ENCODE peak calls at places on chromosome 6, in four cellular contexts. F is dorsolateral prefrontal cortex, X is AG04450, J is GM23338. U is an unnamed sample.
A peak's percentile ranks its signal among the peaks of the same experiment; 100 is the strongest.

GRCh38 chr6:119310486-119311036 is 39.0 kb downstream of the MAN1A1 start:
- DNase-seq in F (no peak), X (no peak), J (no peak), U (no peak)

GRCh38 chr6:135094403-135094821 is 39.8 kb upstream of the HBS1L start:
- DNase-seq in F (no peak), X (no peak), J (no peak), U (no peak)

GRCh38 chr6:74638467-74638866 is 567.4 kb downstream of the COL12A1 start:
- DNase-seq in F (no peak), X (no peak), J (no peak), U (no peak)

GRCh38 chr6:23494367-23494766 is 631.6 kb upstream of the NRSN1 start:
- DNase-seq in F (no peak), X (no peak), J (no peak), U (no peak)

GRCh38 chr6:119541132-119541905 is 191.8 kb upstream of the MAN1A1 start:
- DNase-seq in F (no peak), X (peak; percentile 98), J (no peak), U (peak; percentile 88)

GRCh38 chr6:13624871-13625288 is 9.7 kb downstream of the NOL7 start:
- DNase-seq in F (no peak), X (no peak), J (peak; percentile 92), U (peak; percentile 47)

GRCh38 chr6:15322781-15323536 is 77.1 kb downstream of the JARID2 start:
- DNase-seq in F (no peak), X (no peak), J (no peak), U (peak; percentile 16)

GRCh38 chr6:109743739-109744138 is 52.6 kb downstream of the FIG4 start:
- DNase-seq in F (no peak), X (peak; percentile 15), J (no peak), U (no peak)

GRCh38 chr6:107419747-107420146 is 39.6 kb downstream of the PDSS2 start:
- DNase-seq in F (no peak), X (no peak), J (no peak), U (no peak)

GRCh38 chr6:150334790-150335783 is 33.7 kb upstream of the IYD start:
- DNase-seq in F (no peak), X (peak; percentile 62), J (peak; percentile 73), U (peak; percentile 80)

GRCh38 chr6:36911946-36912555 is 26.3 kb downstream of the C6orf89 start:
- DNase-seq in F (no peak), X (no peak), J (no peak), U (no peak)

GRCh38 chr6:11296449-11297375 is 64.2 kb upstream of the NEDD9 start:
- DNase-seq in F (no peak), X (no peak), J (no peak), U (no peak)

DNA sequence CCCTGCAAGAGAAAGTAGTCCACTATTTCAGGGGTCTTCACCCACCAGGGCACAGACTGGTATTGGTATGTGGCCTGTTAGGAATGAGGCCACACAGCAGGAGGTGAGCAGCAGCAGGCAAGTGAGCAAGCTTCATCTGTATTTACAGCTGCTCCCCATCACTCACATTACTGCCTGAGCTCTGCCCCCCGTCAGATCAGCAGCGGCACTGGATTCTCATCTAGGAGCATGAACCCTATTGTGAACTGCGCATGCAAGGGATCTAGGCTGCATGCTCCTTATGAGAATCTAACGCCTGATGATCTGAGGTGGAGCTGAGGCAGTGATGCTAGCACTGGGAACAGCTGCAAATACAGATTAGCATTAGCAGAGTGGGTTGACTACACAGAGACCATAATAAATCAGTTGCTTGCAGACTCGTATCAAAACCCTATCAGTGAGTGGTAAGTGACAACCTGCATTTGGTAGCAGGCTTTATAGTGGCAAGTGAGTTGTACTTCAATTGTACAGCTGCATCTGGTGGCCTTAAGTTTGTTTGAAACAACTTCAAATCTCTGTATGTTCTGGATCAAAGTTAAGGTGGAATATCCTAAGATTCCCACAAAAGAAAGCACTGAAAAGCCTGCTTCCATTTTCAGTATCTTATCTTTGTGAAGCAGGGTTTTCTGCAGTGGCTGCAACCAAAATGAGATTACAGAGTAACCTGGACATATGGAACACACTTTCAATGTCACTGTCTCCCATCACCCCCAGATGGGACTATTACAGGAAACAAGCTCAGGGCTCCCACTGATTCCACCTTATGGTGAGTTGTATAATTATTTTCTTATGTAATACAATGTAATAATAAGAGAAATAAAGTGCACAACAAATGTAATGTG is 12.8 kb downstream of the C6orf141 start:
- DNase-seq in F (no peak), X (no peak), J (peak; percentile 11), U (no peak)
- H3K27me3 ChIP-seq in F (peaks cover 25% of the 10 kb centered on the region), X (no peaks in the 10 kb centered on the region), J (peaks cover 35% of the 10 kb centered on the region), U (no peaks in the 10 kb centered on the region)

DNA sequence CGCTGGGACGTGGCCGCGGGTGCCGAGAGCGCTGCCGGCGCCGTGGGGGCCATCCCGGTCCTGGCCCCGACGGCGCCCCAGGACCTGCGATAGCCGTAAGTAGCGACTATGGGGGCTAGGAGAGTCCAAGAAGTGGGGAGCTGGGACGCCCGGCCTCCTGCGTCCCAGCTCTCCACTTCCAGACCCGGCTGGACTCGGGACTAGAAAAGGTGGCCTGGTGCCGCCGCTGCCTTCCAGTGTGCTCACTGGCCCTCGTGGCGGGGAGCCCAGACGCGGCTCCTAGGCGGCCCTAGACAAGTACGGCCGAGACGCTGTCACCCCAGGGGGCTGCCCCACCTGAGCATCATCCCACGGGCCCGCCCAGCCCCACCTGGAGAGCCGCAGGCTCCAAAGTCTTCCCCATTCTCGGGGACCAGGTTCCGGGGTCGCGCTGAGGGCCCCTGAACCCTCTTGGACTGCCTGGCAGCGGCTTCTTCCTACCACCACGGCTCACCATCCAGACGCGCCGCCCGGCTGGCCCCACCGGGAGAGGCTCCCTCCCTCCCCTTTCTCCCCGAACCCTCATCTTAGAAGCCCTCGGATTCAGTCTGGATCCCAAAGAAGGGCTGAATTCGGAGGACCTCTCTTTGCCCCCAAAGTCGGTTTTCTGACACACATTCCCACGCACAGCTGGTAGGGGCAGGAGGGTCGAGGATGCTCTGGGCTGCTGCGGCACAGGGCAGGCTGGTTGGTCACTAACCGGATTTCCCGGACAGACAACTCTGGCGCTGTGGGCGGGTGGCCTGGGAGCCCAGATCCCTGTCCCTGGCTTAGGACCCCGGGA is 878 bp upstream of the MDFI start:
- DNase-seq in F (no peak), X (no peak), J (peak; percentile 67), U (no peak)
- H3K27me3 ChIP-seq in F (peaks cover 36% of the 10 kb centered on the region), X (peaks cover 80% of the 10 kb centered on the region), J (peaks cover 76% of the 10 kb centered on the region), U (no peaks in the 10 kb centered on the region)

GRCh38 chr6:132445201-132445951 is 44.1 kb upstream of the MOXD1 start:
- DNase-seq in F (no peak), X (peak; percentile 23), J (peak; percentile 26), U (no peak)
- H3K27me3 ChIP-seq in F (no peaks in the 10 kb centered on the region), X (no peaks in the 10 kb centered on the region), J (no peaks in the 10 kb centered on the region), U (no peaks in the 10 kb centered on the region)

DNA sequence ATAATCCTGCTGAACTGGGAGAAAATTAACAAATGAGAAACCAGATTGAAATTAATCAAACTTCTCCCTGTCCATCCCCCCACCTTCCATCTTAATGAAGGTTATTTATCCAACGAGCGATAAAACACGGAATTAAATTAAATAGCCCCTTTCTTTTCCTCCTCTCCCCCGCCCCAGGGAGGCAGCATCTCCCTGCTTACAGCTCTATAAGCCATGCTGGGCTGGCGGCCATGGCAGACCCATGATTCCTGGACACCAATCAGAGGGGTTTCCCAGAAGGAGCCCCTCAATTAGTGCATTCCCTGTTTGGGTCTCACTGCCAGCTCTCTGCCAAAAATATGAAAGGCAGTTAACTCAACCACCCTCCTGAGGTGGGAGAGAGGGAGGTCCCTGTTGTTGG is 33.8 kb downstream of the GRM4 start:
- DNase-seq in F (no peak), X (no peak), J (no peak), U (no peak)
- H3K27me3 ChIP-seq in F (no peaks in the 10 kb centered on the region), X (peaks cover 32% of the 10 kb centered on the region), J (no peaks in the 10 kb centered on the region), U (peaks cover 26% of the 10 kb centered on the region)

GRCh38 chr6:34096193-34096592 is 49.7 kb downstream of the GRM4 start:
- DNase-seq in F (no peak), X (no peak), J (no peak), U (no peak)

GRCh38 chr6:34095136-34095505 is 50.8 kb downstream of the GRM4 start:
- DNase-seq in F (no peak), X (no peak), J (no peak), U (no peak)

GRCh38 chr6:34094474-34095135 is 51.3 kb downstream of the GRM4 start:
- DNase-seq in F (no peak), X (no peak), J (no peak), U (no peak)

GRCh38 chr6:34093854-34094430 is 51.9 kb downstream of the GRM4 start:
- DNase-seq in F (no peak), X (no peak), J (no peak), U (no peak)

GRCh38 chr6:34095741-34096140 is 50.1 kb downstream of the GRM4 start:
- DNase-seq in F (no peak), X (no peak), J (no peak), U (no peak)
- H3K27me3 ChIP-seq in F (peaks cover 23% of the 10 kb centered on the region), X (peaks cover 36% of the 10 kb centered on the region), J (no peaks in the 10 kb centered on the region), U (no peaks in the 10 kb centered on the region)

GRCh38 chr6:170272341-170273065 is 18.4 kb downstream of the DLL1 start:
- DNase-seq in F (no peak), X (no peak), J (no peak), U (no peak)

GRCh38 chr6:170274713-170275560 is 15.9 kb downstream of the DLL1 start:
- DNase-seq in F (no peak), X (no peak), J (no peak), U (no peak)

GRCh38 chr6:170273191-170273590 is 17.7 kb downstream of the DLL1 start:
- DNase-seq in F (no peak), X (no peak), J (no peak), U (no peak)

GRCh38 chr6:170271771-170272314 is 19.0 kb downstream of the DLL1 start:
- DNase-seq in F (no peak), X (no peak), J (no peak), U (no peak)

GRCh38 chr6:170273681-170274080 is 17.2 kb downstream of the DLL1 start:
- DNase-seq in F (no peak), X (no peak), J (no peak), U (no peak)
- H3K27me3 ChIP-seq in F (no peaks in the 10 kb centered on the region), X (peaks cover 16% of the 10 kb centered on the region), J (no peaks in the 10 kb centered on the region), U (no peaks in the 10 kb centered on the region)

GRCh38 chr6:133891814-133892443 is 3.0 kb downstream of the TCF21 start:
- DNase-seq in F (no peak), X (no peak), J (no peak), U (no peak)

GRCh38 chr6:133894369-133894768 is 5.5 kb downstream of the TCF21 start:
- DNase-seq in F (no peak), X (no peak), J (no peak), U (no peak)

GRCh38 chr6:133894795-133895401 is 6.0 kb downstream of the TCF21 start:
- DNase-seq in F (no peak), X (peak; percentile 65), J (no peak), U (no peak)

GRCh38 chr6:133892444-133893323 is 3.8 kb downstream of the TCF21 start:
- DNase-seq in F (no peak), X (no peak), J (peak; percentile 59), U (no peak)

GRCh38 chr6:133893324-133893692 is 4.4 kb downstream of the TCF21 start:
- DNase-seq in F (no peak), X (no peak), J (no peak), U (no peak)
- H3K27me3 ChIP-seq in F (peaks cover 100% of the 10 kb centered on the region), X (no peaks in the 10 kb centered on the region), J (peaks cover 100% of the 10 kb centered on the region), U (peaks cover 24% of the 10 kb centered on the region)

U was measured in HCT116.